ENCODE peak calls at places on chromosomes 13 and 19, in nine cellular contexts. N is cardiac muscle cell, U is fibroblast of villous mesenchyme, J is AG10803, F is bronchial epithelial cell, T is heart left ventricle, C is fibroblast of pulmonary artery, Z is hepatocyte, K is sigmoid colon. H is an unnamed sample.

GRCh38 chr13:91351123-91351522 is 3.6 kb downstream of the MIR17HG start:
- DNase-seq in N (no peak), U (no peak), J (no peak), F (no peak), T (no peak), C (no peak), Z (no peak), K (no peak), H (no peak)

GRCh38 chr19:2345794-2346663 is 14.0 kb upstream of the TMPRSS9 start:
- DNase-seq in N (no peak), U (peak), J (no peak), F (no peak), T (no peak), C (peak), Z (no peak), K (no peak), H (peak)

GRCh38 chr19:34639491-34640085 is 37.4 kb downstream of the SCGB2B2 start:
- DNase-seq in N (peak), U (peak), J (peak), F (peak), T (peak), C (peak), Z (peak), K (no peak), H (peak)

GRCh38 chr19:18612772-18613588 is at the start of gene TMEM59L:
- DNase-seq in N (peak), U (no peak), J (no peak), F (no peak), T (no peak), C (no peak), Z (no peak), K (no peak), H (no peak)

GRCh38 chr13:25886438-25887214 is 165.2 kb downstream of the SHISA2 start:
- DNase-seq in N (no peak), U (peak), J (peak), F (peak), T (no peak), C (peak), Z (peak), K (no peak), H (peak)

GRCh38 chr19:20964798-20965197 is 41.7 kb downstream of the ZNF85 start:
- DNase-seq in N (peak), U (no peak), J (no peak), F (no peak), T (no peak), C (no peak), Z (no peak), K (no peak), H (no peak)

GRCh38 chr19:2469102-2469914 is 6.6 kb upstream of the GADD45B start:
- DNase-seq in N (no peak), U (peak), J (peak), F (peak), T (no peak), C (peak), Z (peak), K (no peak), H (peak)

GRCh38 chr19:19588546-19588945 is 29.9 kb downstream of the PBX4 start:
- DNase-seq in N (no peak), U (no peak), J (peak), F (peak), T (no peak), C (no peak), Z (no peak), K (no peak), H (no peak)

GRCh38 chr19:45477713-45478453 is 10.1 kb downstream of the FOSB start:
- DNase-seq in N (no peak), U (no peak), J (peak), F (peak), T (no peak), C (no peak), Z (peak), K (no peak), H (no peak)

GRCh38 chr13:97798171-97798821 is 155.2 kb upstream of the IPO5 start:
- DNase-seq in N (no peak), U (no peak), J (no peak), F (peak), T (no peak), C (no peak), Z (no peak), K (no peak), H (peak)

GRCh38 chr13:41427700-41428099 is 29.6 kb upstream of the RGCC start:
- DNase-seq in N (no peak), U (no peak), J (no peak), F (no peak), T (no peak), C (no peak), Z (no peak), K (no peak), H (no peak)

GRCh38 chr13:42215578-42216421 is 56.2 kb upstream of the AKAP11 start:
- DNase-seq in N (peak), U (peak), J (peak), F (peak), T (no peak), C (peak), Z (peak), K (no peak), H (peak)

GRCh38 chr19:8320564-8321066 is 560 bp downstream of the NDUFA7 start:
- DNase-seq in N (peak), U (no peak), J (no peak), F (no peak), T (no peak), C (no peak), Z (peak), K (no peak), H (no peak)

GRCh38 chr19:56137405-56137804 is 3.7 kb upstream of the ZNF444 start:
- DNase-seq in N (no peak), U (no peak), J (no peak), F (no peak), T (no peak), C (no peak), Z (no peak), K (no peak), H (no peak)

GRCh38 chr19:8569066-8569761 is 8.0 kb downstream of the MYO1F start:
- DNase-seq in N (no peak), U (peak), J (peak), F (peak), T (no peak), C (peak), Z (no peak), K (no peak), H (peak)

GRCh38 chr13:48731957-48732569 is 78.3 kb downstream of the CYSLTR2 start:
- DNase-seq in N (peak), U (peak), J (peak), F (no peak), T (no peak), C (peak), Z (peak), K (no peak), H (peak)

GRCh38 chr19:3983936-3984583 is 1.2 kb downstream of the EEF2 start:
- DNase-seq in N (no peak), U (peak), J (peak), F (peak), T (peak), C (peak), Z (peak), K (peak), H (peak)

GRCh38 chr19:32824906-32825608 is 44.5 kb downstream of the SLC7A9 start:
- DNase-seq in N (no peak), U (no peak), J (no peak), F (no peak), T (no peak), C (no peak), Z (no peak), K (no peak), H (no peak)

GRCh38 chr13:65892859-65893258 is 1337.3 kb downstream of the PCDH9 start:
- DNase-seq in N (no peak), U (no peak), J (peak), F (peak), T (no peak), C (peak), Z (no peak), K (no peak), H (no peak)

GRCh38 chr13:87536499-87536898 is 134.7 kb upstream of the SLITRK5 start:
- DNase-seq in N (no peak), U (no peak), J (no peak), F (no peak), T (no peak), C (no peak), Z (no peak), K (no peak), H (peak)

GRCh38 chr13:97020194-97020593 is 25.9 kb upstream of the OXGR1 start:
- DNase-seq in N (no peak), U (no peak), J (no peak), F (no peak), T (no peak), C (no peak), Z (no peak), K (no peak), H (no peak)

GRCh38 chr13:50844181-50844875 is 836 bp upstream of the DLEU7 start:
- DNase-seq in N (no peak), U (no peak), J (no peak), F (no peak), T (no peak), C (no peak), Z (no peak), K (no peak), H (no peak)

GRCh38 chr19:1041835-1042685 is 2.2 kb downstream of the ABCA7 start:
- DNase-seq in N (no peak), U (peak), J (no peak), F (no peak), T (no peak), C (no peak), Z (no peak), K (no peak), H (no peak)

DNA sequence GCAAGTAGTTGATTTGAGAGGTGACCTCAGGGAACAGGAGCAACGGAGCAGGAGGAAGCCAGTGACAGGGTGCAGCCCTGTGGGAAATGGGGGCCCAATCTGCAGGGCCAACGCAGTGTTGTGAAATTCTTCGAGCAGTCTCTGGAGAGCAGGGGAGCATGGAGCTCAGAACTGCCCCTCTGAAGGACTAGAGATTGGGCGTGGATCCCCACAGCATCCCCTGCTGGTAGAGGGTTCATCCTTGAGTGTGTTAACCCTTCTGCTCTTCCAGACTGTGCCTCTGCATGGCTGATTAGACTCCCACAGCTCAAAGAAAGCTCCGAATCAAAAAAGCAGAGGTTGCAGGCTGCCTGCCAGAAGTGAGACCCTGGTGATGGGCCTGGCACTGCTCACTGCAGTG is 77.9 kb upstream of the UQCRFS1 start:
- DNase-seq in N (no peak), U (no peak), J (no peak), F (no peak), T (no peak), C (no peak), Z (no peak), K (no peak), H (no peak)
- TF ChIP-seq CTCF in N (no peak), U (no peak), J (no peak), F (no peak), T (no peak), C (no peak), Z (no peak), K (no peak), H (no peak)

DNA sequence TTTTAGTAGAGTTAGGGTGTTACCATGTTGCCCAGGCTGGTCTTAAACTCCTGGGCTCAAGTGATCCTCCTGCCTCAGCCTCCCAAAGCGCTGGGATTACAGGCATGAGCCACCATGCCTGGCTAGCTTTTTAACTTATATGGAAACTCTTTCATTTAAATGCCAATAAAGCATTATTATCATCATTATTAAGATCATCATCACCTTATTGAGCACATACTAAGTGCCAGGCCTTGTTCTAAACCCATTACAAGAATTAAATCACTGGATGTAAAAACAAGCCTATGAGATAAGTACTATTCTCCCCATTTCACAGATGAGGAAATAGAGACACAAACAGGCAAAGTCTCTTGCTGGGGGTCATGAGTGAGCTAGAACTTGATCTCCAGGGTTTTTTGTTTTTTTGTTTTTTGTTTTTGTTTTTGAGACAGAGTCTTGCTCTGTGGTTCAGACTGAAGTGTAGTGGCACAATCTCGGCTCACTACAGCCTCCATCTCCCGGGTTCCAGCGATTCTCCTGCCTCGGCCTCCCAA is 1.3 kb downstream of the GMFG start:
- DNase-seq in N (no peak), U (no peak), J (no peak), F (no peak), T (no peak), C (no peak), Z (no peak), K (no peak), H (no peak)
- H3K4me3 ChIP-seq in N (no peak), U (no peak), J (no peak), F (no peak), T (no peak), C (no peak), Z (no peak), K (no peak), H (no peak)

GRCh38 chr13:112751617-112752016 is 61.8 kb downstream of the ATP11A start:
- DNase-seq in N (no peak), U (no peak), J (no peak), F (no peak), T (no peak), C (no peak), Z (no peak), K (no peak), H (no peak)

GRCh38 chr13:112753868-112754267 is 64.0 kb downstream of the ATP11A start:
- DNase-seq in N (no peak), U (no peak), J (no peak), F (no peak), T (no peak), C (no peak), Z (no peak), K (no peak), H (no peak)

GRCh38 chr13:112754281-112755025 is 64.6 kb downstream of the ATP11A start:
- DNase-seq in N (no peak), U (no peak), J (no peak), F (no peak), T (no peak), C (no peak), Z (no peak), K (no peak), H (no peak)

GRCh38 chr13:112752211-112752610 is 62.4 kb downstream of the ATP11A start:
- DNase-seq in N (no peak), U (no peak), J (no peak), F (no peak), T (no peak), C (no peak), Z (no peak), K (no peak), H (no peak)

GRCh38 chr13:112752711-112753541 is 63.1 kb downstream of the ATP11A start:
- DNase-seq in N (no peak), U (no peak), J (no peak), F (no peak), T (no peak), C (no peak), Z (no peak), K (no peak), H (no peak)
- TF ChIP-seq CTCF in N (no peak), U (no peak), J (no peak), F (no peak), T (no peak), C (no peak), Z (no peak), K (no peak), H (no peak)

GRCh38 chr13:31427151-31427867 is 227.5 kb downstream of the B3GLCT start:
- DNase-seq in N (no peak), U (no peak), J (no peak), F (no peak), T (no peak), C (no peak), Z (no peak), K (no peak), H (no peak)

GRCh38 chr13:31433756-31434155 is 234.0 kb downstream of the B3GLCT start:
- DNase-seq in N (no peak), U (no peak), J (peak), F (no peak), T (no peak), C (no peak), Z (no peak), K (no peak), H (no peak)

GRCh38 chr13:31433201-31433600 is 233.4 kb downstream of the B3GLCT start:
- DNase-seq in N (no peak), U (no peak), J (peak), F (no peak), T (no peak), C (no peak), Z (no peak), K (no peak), H (no peak)

GRCh38 chr13:31434613-31435012 is 234.8 kb downstream of the B3GLCT start:
- DNase-seq in N (no peak), U (no peak), J (no peak), F (no peak), T (no peak), C (no peak), Z (no peak), K (no peak), H (no peak)

GRCh38 chr13:31431722-31432137 is 232.0 kb downstream of the B3GLCT start:
- DNase-seq in N (peak), U (peak), J (peak), F (peak), T (peak), C (peak), Z (peak), K (no peak), H (peak)
- H3K4me3 ChIP-seq in N (no peak), U (no peak), J (no peak), F (no peak), T (no peak), C (no peak), Z (no peak), K (no peak), H (no peak)

GRCh38 chr13:61246351-61246750 is 169.3 kb downstream of the PCDH20 start:
- DNase-seq in N (no peak), U (no peak), J (no peak), F (no peak), T (no peak), C (no peak), Z (no peak), K (no peak), H (no peak)

GRCh38 chr13:61252213-61252612 is 163.4 kb downstream of the PCDH20 start:
- DNase-seq in N (no peak), U (no peak), J (no peak), F (no peak), T (no peak), C (no peak), Z (no peak), K (no peak), H (no peak)

GRCh38 chr13:61253105-61253877 is 162.4 kb downstream of the PCDH20 start:
- DNase-seq in N (no peak), U (no peak), J (no peak), F (no peak), T (no peak), C (no peak), Z (no peak), K (no peak), H (no peak)

GRCh38 chr13:61247149-61247936 is 168.3 kb downstream of the PCDH20 start:
- DNase-seq in N (no peak), U (no peak), J (no peak), F (no peak), T (no peak), C (no peak), Z (no peak), K (no peak), H (no peak)
- TF ChIP-seq CTCF in N (no peak), U (no peak), J (no peak), F (no peak), T (no peak), C (no peak), Z (no peak), K (no peak), H (no peak)

DNA sequence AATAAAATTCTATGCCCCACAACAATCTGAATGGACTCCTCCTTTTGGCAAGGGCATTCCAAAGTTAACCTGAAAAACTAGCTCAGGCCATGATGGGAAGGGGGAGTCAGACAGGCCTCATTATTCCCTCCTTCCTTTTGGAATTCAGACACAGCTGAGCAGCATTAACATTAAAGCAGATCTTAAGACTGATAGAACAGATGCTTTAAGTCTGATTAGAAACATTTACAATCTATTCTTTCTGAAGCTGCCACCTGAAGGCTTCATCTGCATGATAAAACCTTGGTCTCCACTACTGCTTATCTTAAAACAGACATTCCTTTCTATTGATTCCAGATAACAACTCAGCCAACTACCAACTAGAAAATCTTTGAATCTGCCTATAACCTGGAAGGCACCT is 98.9 kb downstream of the UGGT2 start:
- DNase-seq in N (no peak), U (no peak), J (no peak), F (no peak), T (no peak), C (no peak), Z (no peak), K (no peak), H (no peak)
- H3K4me3 ChIP-seq in N (no peak), U (no peak), J (no peak), F (no peak), T (no peak), C (no peak), Z (no peak), K (no peak), H (no peak)

GRCh38 chr13:93561553-93561952 is 334.9 kb downstream of the GPC6 start:
- DNase-seq in N (no peak), U (no peak), J (no peak), F (no peak), T (no peak), C (no peak), Z (no peak), K (no peak), H (no peak)
- TF ChIP-seq CTCF in N (no peak), U (no peak), J (no peak), F (no peak), T (no peak), C (no peak), Z (no peak), K (no peak), H (no peak)

GRCh38 chr19:47045867-47046470 is 2.5 kb downstream of the TMEM160 start:
- DNase-seq in N (no peak), U (no peak), J (no peak), F (no peak), T (no peak), C (no peak), Z (no peak), K (no peak), H (no peak)

GRCh38 chr19:47044946-47045866 is 3.2 kb downstream of the TMEM160 start:
- DNase-seq in N (no peak), U (no peak), J (no peak), F (no peak), T (no peak), C (no peak), Z (no peak), K (no peak), H (no peak)

GRCh38 chr19:47047931-47048399 is 459 bp downstream of the TMEM160 start:
- DNase-seq in N (peak), U (peak), J (peak), F (peak), T (peak), C (peak), Z (peak), K (peak), H (peak)

GRCh38 chr19:47047272-47047930 is 1.0 kb downstream of the TMEM160 start:
- DNase-seq in N (no peak), U (no peak), J (no peak), F (no peak), T (no peak), C (no peak), Z (no peak), K (no peak), H (no peak)

DNA sequence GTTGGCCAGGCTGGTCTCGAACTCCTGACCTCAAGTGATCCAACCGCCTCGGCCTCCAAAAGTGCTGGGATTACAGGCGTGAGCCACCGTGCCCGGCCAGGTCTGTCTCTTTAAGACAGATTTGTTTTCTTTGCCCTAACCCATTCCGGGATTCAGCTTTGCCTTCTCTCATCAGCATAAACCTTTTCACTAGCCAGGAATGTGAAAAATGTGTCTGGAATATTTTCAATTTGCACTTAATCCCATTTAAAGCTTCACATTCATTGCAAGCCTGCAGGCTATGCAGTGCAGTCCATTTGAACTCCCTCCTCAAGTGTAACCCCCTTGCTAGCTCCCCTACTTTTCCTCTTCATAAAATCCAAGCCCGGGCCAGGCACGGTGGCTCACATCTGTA is 880 bp upstream of the TMEM160 start:
- DNase-seq in N (no peak), U (peak), J (peak), F (peak), T (no peak), C (peak), Z (peak), K (no peak), H (peak)
- H3K4me3 ChIP-seq in N (no peak), U (peak), J (no peak), F (no peak), T (no peak), C (no peak), Z (no peak), K (no peak), H (no peak)

GRCh38 chr13:72384186-72384823 is 343.1 kb downstream of the MZT1 start:
- DNase-seq in N (no peak), U (no peak), J (no peak), F (no peak), T (no peak), C (peak), Z (no peak), K (no peak), H (peak)
- TF ChIP-seq CTCF in N (no peak), U (no peak), J (no peak), F (no peak), T (no peak), C (no peak), Z (no peak), K (no peak), H (peak)

GRCh38 chr13:99969368-99969933 is 2.1 kb downstream of the ZIC5 start:
- DNase-seq in N (peak), U (no peak), J (no peak), F (no peak), T (no peak), C (no peak), Z (no peak), K (no peak), H (no peak)
- H3K4me3 ChIP-seq in N (peak), U (no peak), J (no peak), F (no peak), T (no peak), C (no peak), Z (peak), K (no peak), H (peak)